ENCODE peak calls at places on chromosomes 1 and 21, in nine cellular contexts. One of them, this sample, is unnamed.

GRCh38 chr1:214957330-214958137 is 125.0 kb upstream of the KCNK2 start:
- DNase-seq in choroid plexus epithelial cell: peak; percentile 99
- DNase-seq in mucosa of descending colon: no peak
- DNase-seq in Caco-2: no peak
- DNase-seq in left ventricle myocardium inferior: no peak
- DNase-seq in cardiac fibroblast: peak; percentile 97
- DNase-seq in fibroblast of lung: peak; percentile 100
- DNase-seq in AG10803: peak; percentile 100
- DNase-seq in tibial artery: no peak
- DNase-seq in this sample: peak; percentile 99

GRCh38 chr1:234759888-234760287 is 149.9 kb upstream of the IRF2BP2 start:
- DNase-seq in left ventricle myocardium inferior: no peak
- DNase-seq in AG10803: no peak
- DNase-seq in cardiac fibroblast: no peak
- DNase-seq in fibroblast of lung: no peak
- DNase-seq in tibial artery: no peak
- DNase-seq in choroid plexus epithelial cell: no peak
- DNase-seq in mucosa of descending colon: no peak
- DNase-seq in Caco-2: no peak
- DNase-seq in this sample: no peak

GRCh38 chr1:215970406-215970805 is 403.3 kb downstream of the KCTD3 start:
- DNase-seq in Caco-2: peak; percentile 47
- DNase-seq in AG10803: peak; percentile 3
- DNase-seq in cardiac fibroblast: peak; percentile 5
- DNase-seq in mucosa of descending colon: no peak
- DNase-seq in choroid plexus epithelial cell: no peak
- DNase-seq in fibroblast of lung: peak; percentile 55
- DNase-seq in tibial artery: no peak
- DNase-seq in left ventricle myocardium inferior: no peak
- DNase-seq in this sample: no peak

GRCh38 chr1:87072431-87072830 is 158.0 kb downstream of the HS2ST1 start:
- DNase-seq in mucosa of descending colon: no peak
- DNase-seq in left ventricle myocardium inferior: no peak
- DNase-seq in Caco-2: no peak
- DNase-seq in cardiac fibroblast: no peak
- DNase-seq in fibroblast of lung: no peak
- DNase-seq in AG10803: no peak
- DNase-seq in tibial artery: no peak
- DNase-seq in choroid plexus epithelial cell: no peak
- DNase-seq in this sample: no peak

GRCh38 chr1:176693697-176694329 is 230.8 kb downstream of the PAPPA2 start:
- DNase-seq in AG10803: no peak
- DNase-seq in choroid plexus epithelial cell: peak; percentile 5
- DNase-seq in cardiac fibroblast: peak; percentile 7
- DNase-seq in Caco-2: no peak
- DNase-seq in fibroblast of lung: no peak
- DNase-seq in tibial artery: no peak
- DNase-seq in left ventricle myocardium inferior: no peak
- DNase-seq in mucosa of descending colon: no peak
- DNase-seq in this sample: no peak

GRCh38 chr21:24045775-24046215 is 1561.5 kb downstream of the MRPL39 start:
- DNase-seq in cardiac fibroblast: peak; percentile 91
- DNase-seq in left ventricle myocardium inferior: peak; percentile 66
- DNase-seq in mucosa of descending colon: peak; percentile 55
- DNase-seq in choroid plexus epithelial cell: peak; percentile 78
- DNase-seq in fibroblast of lung: peak; percentile 94
- DNase-seq in tibial artery: peak; percentile 65
- DNase-seq in AG10803: no peak
- DNase-seq in Caco-2: peak; percentile 28
- DNase-seq in this sample: no peak

GRCh38 chr1:112054504-112054903 is 65.0 kb upstream of the KCND3 start:
- DNase-seq in left ventricle myocardium inferior: no peak
- DNase-seq in choroid plexus epithelial cell: no peak
- DNase-seq in fibroblast of lung: no peak
- DNase-seq in AG10803: no peak
- DNase-seq in tibial artery: no peak
- DNase-seq in cardiac fibroblast: no peak
- DNase-seq in mucosa of descending colon: no peak
- DNase-seq in Caco-2: no peak
- DNase-seq in this sample: no peak

GRCh38 chr1:52403566-52404115 is 582 bp downstream of the ORC1 start:
- DNase-seq in Caco-2: peak; percentile 31
- DNase-seq in mucosa of descending colon: no peak
- DNase-seq in fibroblast of lung: peak; percentile 78
- DNase-seq in AG10803: peak; percentile 72
- DNase-seq in cardiac fibroblast: peak; percentile 71
- DNase-seq in choroid plexus epithelial cell: peak; percentile 82
- DNase-seq in tibial artery: no peak
- DNase-seq in left ventricle myocardium inferior: no peak
- DNase-seq in this sample: no peak

GRCh38 chr1:237043846-237044636 is 2.1 kb downstream of the RYR2 start:
- DNase-seq in Caco-2: no peak
- DNase-seq in fibroblast of lung: no peak
- DNase-seq in left ventricle myocardium inferior: peak; percentile 50
- DNase-seq in mucosa of descending colon: no peak
- DNase-seq in tibial artery: no peak
- DNase-seq in AG10803: no peak
- DNase-seq in cardiac fibroblast: no peak
- DNase-seq in choroid plexus epithelial cell: no peak
- DNase-seq in this sample: no peak

GRCh38 chr1:237041795-237042466 is at the start of gene RYR2:
- DNase-seq in tibial artery: no peak
- DNase-seq in cardiac fibroblast: peak; percentile 32
- DNase-seq in choroid plexus epithelial cell: peak; percentile 40
- DNase-seq in AG10803: no peak
- DNase-seq in mucosa of descending colon: no peak
- DNase-seq in Caco-2: no peak
- DNase-seq in left ventricle myocardium inferior: peak; percentile 49
- DNase-seq in fibroblast of lung: no peak
- DNase-seq in this sample: no peak

GRCh38 chr1:237042892-237043576 is 1.1 kb downstream of the RYR2 start:
- DNase-seq in tibial artery: peak; percentile 25
- DNase-seq in mucosa of descending colon: no peak
- DNase-seq in choroid plexus epithelial cell: no peak
- DNase-seq in left ventricle myocardium inferior: peak; percentile 52
- DNase-seq in fibroblast of lung: peak; percentile 0
- DNase-seq in cardiac fibroblast: peak; percentile 7
- DNase-seq in AG10803: no peak
- DNase-seq in Caco-2: no peak
- DNase-seq in this sample: no peak

GRCh38 chr1:237041461-237041794 is 556 bp upstream of the RYR2 start:
- DNase-seq in tibial artery: no peak
- DNase-seq in choroid plexus epithelial cell: no peak
- DNase-seq in Caco-2: no peak
- DNase-seq in mucosa of descending colon: no peak
- DNase-seq in left ventricle myocardium inferior: no peak
- DNase-seq in fibroblast of lung: no peak
- DNase-seq in cardiac fibroblast: no peak
- DNase-seq in AG10803: no peak
- DNase-seq in this sample: no peak

DNA sequence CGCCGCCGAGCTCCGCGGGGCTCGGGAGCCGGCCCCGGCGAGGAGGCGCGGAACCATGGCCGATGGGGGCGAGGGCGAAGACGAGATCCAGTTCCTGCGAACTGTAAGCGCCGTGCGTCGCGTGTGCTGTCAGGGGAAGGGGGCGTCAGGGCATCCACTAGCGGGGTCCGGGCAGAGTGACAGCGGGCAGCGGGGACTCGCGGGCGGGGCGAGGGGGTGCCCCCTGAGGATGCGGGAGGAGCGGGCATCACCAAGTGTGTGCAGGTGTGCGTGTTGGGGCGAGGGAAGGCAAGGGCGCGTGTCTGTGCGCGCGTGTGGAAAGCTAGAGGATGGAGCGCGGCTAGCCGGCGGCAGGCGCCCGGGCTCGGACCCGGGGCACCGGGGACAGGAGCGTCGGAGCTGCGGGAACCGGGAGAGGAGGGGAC is 495 bp downstream of the RYR2 start:
- DNase-seq in left ventricle myocardium inferior: no peak
- DNase-seq in Caco-2: no peak
- DNase-seq in mucosa of descending colon: no peak
- DNase-seq in AG10803: no peak
- DNase-seq in cardiac fibroblast: no peak
- DNase-seq in choroid plexus epithelial cell: no peak
- DNase-seq in fibroblast of lung: peak; percentile 1
- DNase-seq in tibial artery: no peak
- DNase-seq in this sample: no peak
- H3K4me3 ChIP-seq in left ventricle myocardium inferior: peak overlapping the region; percentile 77
- H3K4me3 ChIP-seq in Caco-2: no peak overlapping the region
- H3K4me3 ChIP-seq in mucosa of descending colon: no peak overlapping the region
- H3K4me3 ChIP-seq in AG10803: no peak overlapping the region
- H3K4me3 ChIP-seq in cardiac fibroblast: peak overlapping the region; percentile 43
- H3K4me3 ChIP-seq in choroid plexus epithelial cell: peak overlapping the region; percentile 49
- H3K4me3 ChIP-seq in fibroblast of lung: no peak overlapping the region
- H3K4me3 ChIP-seq in tibial artery: peak overlapping the region; percentile 74
- H3K4me3 ChIP-seq in this sample: no peak overlapping the region

GRCh38 chr1:39133340-39133684 is 71.2 kb upstream of the MACF1 start:
- DNase-seq in left ventricle myocardium inferior: no peak
- DNase-seq in fibroblast of lung: no peak
- DNase-seq in cardiac fibroblast: no peak
- DNase-seq in choroid plexus epithelial cell: no peak
- DNase-seq in AG10803: no peak
- DNase-seq in Caco-2: no peak
- DNase-seq in mucosa of descending colon: no peak
- DNase-seq in tibial artery: no peak
- DNase-seq in this sample: no peak

GRCh38 chr1:39139723-39140360 is 64.7 kb upstream of the MACF1 start:
- DNase-seq in fibroblast of lung: no peak
- DNase-seq in cardiac fibroblast: peak; percentile 52
- DNase-seq in left ventricle myocardium inferior: no peak
- DNase-seq in Caco-2: no peak
- DNase-seq in AG10803: peak; percentile 85
- DNase-seq in choroid plexus epithelial cell: no peak
- DNase-seq in tibial artery: no peak
- DNase-seq in mucosa of descending colon: no peak
- DNase-seq in this sample: no peak

GRCh38 chr1:39134768-39135333 is 69.6 kb upstream of the MACF1 start:
- DNase-seq in choroid plexus epithelial cell: no peak
- DNase-seq in mucosa of descending colon: no peak
- DNase-seq in Caco-2: no peak
- DNase-seq in cardiac fibroblast: no peak
- DNase-seq in tibial artery: no peak
- DNase-seq in AG10803: no peak
- DNase-seq in fibroblast of lung: no peak
- DNase-seq in left ventricle myocardium inferior: no peak
- DNase-seq in this sample: no peak

GRCh38 chr1:39132505-39133339 is 71.8 kb upstream of the MACF1 start:
- DNase-seq in mucosa of descending colon: peak; percentile 80
- DNase-seq in choroid plexus epithelial cell: peak; percentile 58
- DNase-seq in fibroblast of lung: peak; percentile 51
- DNase-seq in AG10803: peak; percentile 23
- DNase-seq in cardiac fibroblast: peak; percentile 79
- DNase-seq in Caco-2: peak; percentile 93
- DNase-seq in tibial artery: peak; percentile 74
- DNase-seq in left ventricle myocardium inferior: peak; percentile 74
- DNase-seq in this sample: no peak

GRCh38 chr1:39136635-39137034 is 67.9 kb upstream of the MACF1 start:
- DNase-seq in cardiac fibroblast: no peak
- DNase-seq in left ventricle myocardium inferior: no peak
- DNase-seq in Caco-2: no peak
- DNase-seq in tibial artery: no peak
- DNase-seq in mucosa of descending colon: no peak
- DNase-seq in fibroblast of lung: no peak
- DNase-seq in choroid plexus epithelial cell: no peak
- DNase-seq in AG10803: no peak
- DNase-seq in this sample: no peak
- TF ChIP-seq CTCF in cardiac fibroblast: no peak
- TF ChIP-seq CTCF in left ventricle myocardium inferior: no peak
- TF ChIP-seq CTCF in Caco-2: no peak
- TF ChIP-seq CTCF in tibial artery: no peak
- TF ChIP-seq CTCF in mucosa of descending colon: no peak
- TF ChIP-seq CTCF in fibroblast of lung: peak; percentile 7
- TF ChIP-seq CTCF in choroid plexus epithelial cell: no peak
- TF ChIP-seq CTCF in AG10803: no peak
- TF ChIP-seq CTCF in this sample: no peak

GRCh38 chr21:45125347-45125746 is 51.0 kb downstream of the ADARB1 start:
- DNase-seq in Caco-2: no peak
- DNase-seq in tibial artery: no peak
- DNase-seq in AG10803: no peak
- DNase-seq in cardiac fibroblast: no peak
- DNase-seq in left ventricle myocardium inferior: no peak
- DNase-seq in fibroblast of lung: no peak
- DNase-seq in mucosa of descending colon: no peak
- DNase-seq in choroid plexus epithelial cell: no peak
- DNase-seq in this sample: no peak

GRCh38 chr21:45124596-45124995 is 50.2 kb downstream of the ADARB1 start:
- DNase-seq in cardiac fibroblast: no peak
- DNase-seq in fibroblast of lung: no peak
- DNase-seq in choroid plexus epithelial cell: no peak
- DNase-seq in Caco-2: no peak
- DNase-seq in AG10803: no peak
- DNase-seq in left ventricle myocardium inferior: no peak
- DNase-seq in mucosa of descending colon: no peak
- DNase-seq in tibial artery: no peak
- DNase-seq in this sample: no peak

GRCh38 chr21:45120975-45121374 is 46.6 kb downstream of the ADARB1 start:
- DNase-seq in AG10803: no peak
- DNase-seq in cardiac fibroblast: no peak
- DNase-seq in choroid plexus epithelial cell: no peak
- DNase-seq in mucosa of descending colon: no peak
- DNase-seq in Caco-2: no peak
- DNase-seq in tibial artery: no peak
- DNase-seq in fibroblast of lung: no peak
- DNase-seq in left ventricle myocardium inferior: no peak
- DNase-seq in this sample: no peak

GRCh38 chr21:45123440-45123839 is 49.1 kb downstream of the ADARB1 start:
- DNase-seq in choroid plexus epithelial cell: no peak
- DNase-seq in cardiac fibroblast: no peak
- DNase-seq in mucosa of descending colon: no peak
- DNase-seq in fibroblast of lung: no peak
- DNase-seq in tibial artery: no peak
- DNase-seq in Caco-2: no peak
- DNase-seq in AG10803: no peak
- DNase-seq in left ventricle myocardium inferior: no peak
- DNase-seq in this sample: no peak

GRCh38 chr21:45122432-45123132 is 48.2 kb downstream of the ADARB1 start:
- DNase-seq in Caco-2: no peak
- DNase-seq in choroid plexus epithelial cell: no peak
- DNase-seq in AG10803: no peak
- DNase-seq in fibroblast of lung: no peak
- DNase-seq in tibial artery: no peak
- DNase-seq in mucosa of descending colon: no peak
- DNase-seq in cardiac fibroblast: no peak
- DNase-seq in left ventricle myocardium inferior: no peak
- DNase-seq in this sample: no peak
- H3K4me3 ChIP-seq in Caco-2: no peak overlapping the region
- H3K4me3 ChIP-seq in choroid plexus epithelial cell: no peak overlapping the region
- H3K4me3 ChIP-seq in AG10803: no peak overlapping the region
- H3K4me3 ChIP-seq in fibroblast of lung: no peak overlapping the region
- H3K4me3 ChIP-seq in tibial artery: no peak overlapping the region
- H3K4me3 ChIP-seq in mucosa of descending colon: no peak overlapping the region
- H3K4me3 ChIP-seq in cardiac fibroblast: no peak overlapping the region
- H3K4me3 ChIP-seq in left ventricle myocardium inferior: no peak overlapping the region
- H3K4me3 ChIP-seq in this sample: no peak overlapping the region

GRCh38 chr1:229227298-229227919 is 43.5 kb upstream of the RAB4A start:
- DNase-seq in mucosa of descending colon: peak; percentile 80
- DNase-seq in choroid plexus epithelial cell: peak; percentile 84
- DNase-seq in fibroblast of lung: peak; percentile 39
- DNase-seq in cardiac fibroblast: peak; percentile 88
- DNase-seq in AG10803: peak; percentile 54
- DNase-seq in tibial artery: peak; percentile 77
- DNase-seq in left ventricle myocardium inferior: peak; percentile 81
- DNase-seq in Caco-2: peak; percentile 77
- DNase-seq in this sample: no peak
- TF ChIP-seq CTCF in mucosa of descending colon: peak; percentile 63
- TF ChIP-seq CTCF in choroid plexus epithelial cell: peak; percentile 89
- TF ChIP-seq CTCF in fibroblast of lung: peak; percentile 71
- TF ChIP-seq CTCF in cardiac fibroblast: peak; percentile 78
- TF ChIP-seq CTCF in AG10803: peak; percentile 75
- TF ChIP-seq CTCF in tibial artery: peak; percentile 78
- TF ChIP-seq CTCF in left ventricle myocardium inferior: peak; percentile 88
- TF ChIP-seq CTCF in Caco-2: peak; percentile 80
- TF ChIP-seq CTCF in this sample: peak; percentile 80

This sample was measured in BJ.